ENCODE peak calls at places on chromosomes 13 and 19, in seven cellular contexts. One of them, this sample, is unnamed.

GRCh38 chr13:74201530-74201929 is 67.3 kb upstream of the KLF12 start:
- DNase-seq in A549: no peak
- DNase-seq in GM23338: no peak
- DNase-seq in K562: no peak
- DNase-seq in Panc1: no peak
- DNase-seq in GM12878: no peak
- DNase-seq in SK-N-SH: no peak
- DNase-seq in this sample: no peak

GRCh38 chr19:814108-815078 is 7.4 kb downstream of the PLPPR3 start:
- DNase-seq in A549: no peak
- DNase-seq in GM23338: peak
- DNase-seq in K562: no peak
- DNase-seq in Panc1: no peak
- DNase-seq in GM12878: no peak
- DNase-seq in SK-N-SH: peak
- DNase-seq in this sample: peak

GRCh38 chr19:29879655-29879974 is 62.4 kb upstream of the URI1 start:
- DNase-seq in A549: no peak
- DNase-seq in GM23338: no peak
- DNase-seq in K562: no peak
- DNase-seq in Panc1: no peak
- DNase-seq in GM12878: no peak
- DNase-seq in SK-N-SH: no peak
- DNase-seq in this sample: no peak

GRCh38 chr19:4183967-4184717 is 1.7 kb downstream of the ANKRD24 start:
- DNase-seq in A549: no peak
- DNase-seq in GM23338: no peak
- DNase-seq in K562: no peak
- DNase-seq in Panc1: no peak
- DNase-seq in GM12878: no peak
- DNase-seq in SK-N-SH: no peak
- DNase-seq in this sample: no peak

GRCh38 chr19:16497837-16498236 is 1.6 kb downstream of the C19orf44 start:
- DNase-seq in A549: no peak
- DNase-seq in GM23338: no peak
- DNase-seq in K562: no peak
- DNase-seq in Panc1: no peak
- DNase-seq in GM12878: no peak
- DNase-seq in SK-N-SH: no peak
- DNase-seq in this sample: no peak

GRCh38 chr13:62357887-62358645 is 942.4 kb upstream of the PCDH20 start:
- DNase-seq in A549: peak
- DNase-seq in GM23338: peak
- DNase-seq in K562: no peak
- DNase-seq in Panc1: peak
- DNase-seq in GM12878: peak
- DNase-seq in SK-N-SH: no peak
- DNase-seq in this sample: peak

GRCh38 chr19:7673995-7674667 is 2.8 kb upstream of the MCEMP1 start:
- DNase-seq in A549: peak
- DNase-seq in GM23338: peak
- DNase-seq in K562: peak
- DNase-seq in Panc1: no peak
- DNase-seq in GM12878: no peak
- DNase-seq in SK-N-SH: peak
- DNase-seq in this sample: peak

GRCh38 chr19:45423589-45424190 is at the start of gene ERCC1:
- DNase-seq in A549: peak
- DNase-seq in GM23338: peak
- DNase-seq in K562: peak
- DNase-seq in Panc1: no peak
- DNase-seq in GM12878: peak
- DNase-seq in SK-N-SH: peak
- DNase-seq in this sample: peak

GRCh38 chr19:35349614-35350521 is 2.2 kb downstream of the FFAR1 start:
- DNase-seq in A549: no peak
- DNase-seq in GM23338: no peak
- DNase-seq in K562: no peak
- DNase-seq in Panc1: no peak
- DNase-seq in GM12878: no peak
- DNase-seq in SK-N-SH: no peak
- DNase-seq in this sample: no peak

GRCh38 chr19:45667620-45668341 is at the start of gene GIPR:
- DNase-seq in A549: peak
- DNase-seq in GM23338: peak
- DNase-seq in K562: peak
- DNase-seq in Panc1: no peak
- DNase-seq in GM12878: no peak
- DNase-seq in SK-N-SH: peak
- DNase-seq in this sample: peak

GRCh38 chr19:23436318-23436717 is 41.0 kb upstream of the ZNF91 start:
- DNase-seq in A549: no peak
- DNase-seq in GM23338: peak
- DNase-seq in K562: peak
- DNase-seq in Panc1: no peak
- DNase-seq in GM12878: no peak
- DNase-seq in SK-N-SH: no peak
- DNase-seq in this sample: no peak

GRCh38 chr19:39413269-39413902 is 917 bp downstream of the PLEKHG2 start:
- DNase-seq in A549: peak
- DNase-seq in GM23338: peak
- DNase-seq in K562: peak
- DNase-seq in Panc1: no peak
- DNase-seq in GM12878: no peak
- DNase-seq in SK-N-SH: peak
- DNase-seq in this sample: no peak

GRCh38 chr19:11480927-11481776 is at the start of gene ELAVL3:
- DNase-seq in A549: no peak
- DNase-seq in GM23338: peak
- DNase-seq in K562: peak
- DNase-seq in Panc1: no peak
- DNase-seq in GM12878: no peak
- DNase-seq in SK-N-SH: peak
- DNase-seq in this sample: no peak

GRCh38 chr13:94967183-94968039 is 255.1 kb upstream of the SOX21 start:
- DNase-seq in A549: peak
- DNase-seq in GM23338: peak
- DNase-seq in K562: no peak
- DNase-seq in Panc1: no peak
- DNase-seq in GM12878: no peak
- DNase-seq in SK-N-SH: peak
- DNase-seq in this sample: no peak

GRCh38 chr19:11539495-11540365 is 1.1 kb downstream of the CNN1 start:
- DNase-seq in A549: no peak
- DNase-seq in GM23338: peak
- DNase-seq in K562: peak
- DNase-seq in Panc1: no peak
- DNase-seq in GM12878: no peak
- DNase-seq in SK-N-SH: peak
- DNase-seq in this sample: no peak

GRCh38 chr13:111384441-111385181 is 64.2 kb downstream of the TEX29 start:
- DNase-seq in A549: no peak
- DNase-seq in GM23338: no peak
- DNase-seq in K562: no peak
- DNase-seq in Panc1: no peak
- DNase-seq in GM12878: no peak
- DNase-seq in SK-N-SH: no peak
- DNase-seq in this sample: no peak

GRCh38 chr13:40399756-40400155 is 266.7 kb downstream of the FOXO1 start:
- DNase-seq in A549: no peak
- DNase-seq in GM23338: no peak
- DNase-seq in K562: no peak
- DNase-seq in Panc1: no peak
- DNase-seq in GM12878: no peak
- DNase-seq in SK-N-SH: no peak
- DNase-seq in this sample: peak

DNA sequence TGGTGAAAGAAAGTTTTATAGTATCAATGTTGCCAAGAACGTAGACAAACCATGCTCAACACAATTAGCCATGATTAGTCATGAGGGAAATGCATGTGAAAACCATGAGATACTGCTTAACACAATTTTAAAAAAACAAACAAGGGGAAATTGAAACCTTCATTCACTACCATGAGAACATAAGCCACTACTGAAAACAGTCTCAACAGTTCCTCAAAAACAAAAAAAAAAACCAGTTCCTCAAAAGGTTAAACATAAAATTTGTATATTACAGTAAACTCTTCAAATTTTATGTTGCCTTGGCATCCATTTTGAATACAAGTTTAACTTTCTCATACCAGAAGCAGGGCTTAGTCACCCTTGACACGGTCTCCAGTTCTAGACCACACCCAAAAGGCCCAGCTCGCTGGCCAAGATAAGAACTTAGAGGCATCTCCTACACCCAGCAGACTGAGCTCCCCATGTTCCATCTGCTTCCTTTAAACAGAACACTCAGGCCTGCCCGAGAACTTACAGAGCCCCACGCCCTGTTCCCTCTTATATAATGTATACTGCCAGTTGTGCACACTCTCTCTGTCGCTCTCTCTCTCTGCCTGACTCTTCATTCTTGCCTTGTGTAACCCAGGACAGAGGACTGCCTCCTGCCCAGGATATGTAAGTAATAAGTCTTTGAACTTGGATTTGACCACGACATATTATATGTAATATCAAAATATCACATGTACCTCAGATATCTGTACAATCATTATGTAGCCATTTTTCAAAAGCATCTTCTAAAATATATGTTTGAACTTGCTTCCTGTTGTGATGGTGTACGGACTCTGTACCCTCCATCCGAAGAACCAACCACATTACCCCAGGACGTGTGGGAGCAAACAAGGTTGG is 67.4 kb downstream of the STK24 start:
- DNase-seq in A549: peak
- DNase-seq in GM23338: no peak
- DNase-seq in K562: peak
- DNase-seq in Panc1: no peak
- DNase-seq in GM12878: peak
- DNase-seq in SK-N-SH: no peak
- DNase-seq in this sample: peak
- H3K27ac ChIP-seq in A549: peak
- H3K27ac ChIP-seq in GM23338: no peak
- H3K27ac ChIP-seq in K562: peak
- H3K27ac ChIP-seq in Panc1: peak
- H3K27ac ChIP-seq in GM12878: peak
- H3K27ac ChIP-seq in SK-N-SH: peak
- H3K27ac ChIP-seq in this sample: peak

GRCh38 chr13:97339019-97339988 is 94.7 kb upstream of the RAP2A start:
- DNase-seq in A549: no peak
- DNase-seq in GM23338: no peak
- DNase-seq in K562: no peak
- DNase-seq in Panc1: no peak
- DNase-seq in GM12878: no peak
- DNase-seq in SK-N-SH: no peak
- DNase-seq in this sample: no peak
- TF ChIP-seq REST in A549: no peak
- TF ChIP-seq REST in GM23338: no peak
- TF ChIP-seq REST in K562: no peak
- TF ChIP-seq REST in Panc1: no peak
- TF ChIP-seq REST in GM12878: no peak
- TF ChIP-seq REST in SK-N-SH: no peak
- TF ChIP-seq REST in this sample: no peak

GRCh38 chr13:76759877-76760276 is 126.3 kb downstream of the KCTD12 start:
- DNase-seq in A549: no peak
- DNase-seq in GM23338: no peak
- DNase-seq in K562: no peak
- DNase-seq in Panc1: no peak
- DNase-seq in GM12878: no peak
- DNase-seq in SK-N-SH: no peak
- DNase-seq in this sample: no peak

GRCh38 chr13:76769238-76769859 is 116.9 kb downstream of the KCTD12 start:
- DNase-seq in A549: no peak
- DNase-seq in GM23338: no peak
- DNase-seq in K562: no peak
- DNase-seq in Panc1: no peak
- DNase-seq in GM12878: no peak
- DNase-seq in SK-N-SH: no peak
- DNase-seq in this sample: no peak

GRCh38 chr13:76762731-76763130 is 123.5 kb downstream of the KCTD12 start:
- DNase-seq in A549: no peak
- DNase-seq in GM23338: peak
- DNase-seq in K562: no peak
- DNase-seq in Panc1: no peak
- DNase-seq in GM12878: no peak
- DNase-seq in SK-N-SH: no peak
- DNase-seq in this sample: no peak

GRCh38 chr13:76764916-76765315 is 121.3 kb downstream of the KCTD12 start:
- DNase-seq in A549: no peak
- DNase-seq in GM23338: no peak
- DNase-seq in K562: no peak
- DNase-seq in Panc1: no peak
- DNase-seq in GM12878: no peak
- DNase-seq in SK-N-SH: no peak
- DNase-seq in this sample: no peak

DNA sequence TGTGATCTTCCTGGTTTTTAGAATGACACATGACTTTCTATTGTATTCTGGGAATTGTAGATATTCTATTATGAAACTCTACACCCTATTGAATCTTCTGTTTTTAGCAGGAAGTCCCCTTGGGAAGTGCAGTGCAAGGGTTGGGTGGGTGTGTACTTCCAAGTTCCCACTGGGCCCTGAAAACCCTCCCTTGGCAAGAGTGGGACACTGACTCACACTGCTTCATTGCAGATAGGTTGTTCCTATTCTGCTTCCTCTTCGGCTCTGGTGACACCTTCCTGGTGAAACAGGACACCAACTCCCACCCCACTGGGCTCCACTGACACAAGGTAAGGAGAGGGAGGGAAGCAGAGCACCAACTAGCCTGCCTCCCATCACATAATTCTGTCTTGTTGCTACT is 121.8 kb downstream of the KCTD12 start:
- DNase-seq in A549: no peak
- DNase-seq in GM23338: no peak
- DNase-seq in K562: no peak
- DNase-seq in Panc1: no peak
- DNase-seq in GM12878: no peak
- DNase-seq in SK-N-SH: no peak
- DNase-seq in this sample: peak
- H3K27ac ChIP-seq in A549: no peak
- H3K27ac ChIP-seq in GM23338: no peak
- H3K27ac ChIP-seq in K562: no peak
- H3K27ac ChIP-seq in Panc1: no peak
- H3K27ac ChIP-seq in GM12878: no peak
- H3K27ac ChIP-seq in SK-N-SH: no peak
- H3K27ac ChIP-seq in this sample: no peak

DNA sequence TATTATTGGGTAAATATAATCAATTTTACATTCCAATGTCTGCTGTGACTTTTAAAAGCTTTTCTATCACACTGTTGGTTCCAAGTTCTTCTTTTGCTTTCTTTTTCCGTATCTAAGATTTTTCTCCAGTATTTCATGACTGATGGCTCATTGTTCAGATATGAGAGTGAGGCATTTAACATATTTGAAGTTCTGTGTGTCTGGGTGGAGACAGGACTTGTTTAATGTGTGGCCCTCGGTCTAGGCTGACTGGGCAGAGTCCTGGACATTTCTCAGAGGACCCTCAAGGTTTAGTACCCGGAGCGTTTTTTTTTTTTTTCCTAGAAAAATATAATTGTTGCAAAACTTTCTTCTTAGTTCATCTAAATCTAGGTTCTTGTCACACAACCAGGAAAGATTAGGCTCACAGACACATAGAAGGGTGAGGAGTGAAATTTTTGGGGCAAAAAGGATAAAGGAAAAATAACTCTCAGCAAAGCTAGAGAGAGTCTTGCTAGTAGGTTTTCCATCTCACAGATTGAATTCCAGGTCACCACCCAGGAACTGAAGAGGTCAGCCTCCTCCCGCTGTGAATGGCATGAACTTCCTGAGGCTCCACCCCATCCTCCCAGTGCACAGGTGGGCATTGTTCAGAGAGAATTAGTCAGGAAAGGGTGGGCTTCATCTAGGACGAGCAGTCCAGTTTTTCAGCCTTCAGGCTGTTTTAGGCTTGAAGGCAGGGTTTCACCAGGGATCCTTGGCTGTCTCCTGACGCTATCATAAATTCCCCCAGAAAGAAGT is 1002.4 kb upstream of the PCDH9 start:
- DNase-seq in A549: no peak
- DNase-seq in GM23338: no peak
- DNase-seq in K562: no peak
- DNase-seq in Panc1: no peak
- DNase-seq in GM12878: no peak
- DNase-seq in SK-N-SH: no peak
- DNase-seq in this sample: no peak
- TF ChIP-seq REST in A549: no peak
- TF ChIP-seq REST in GM23338: no peak
- TF ChIP-seq REST in K562: no peak
- TF ChIP-seq REST in Panc1: no peak
- TF ChIP-seq REST in GM12878: no peak
- TF ChIP-seq REST in SK-N-SH: no peak
- TF ChIP-seq REST in this sample: no peak